ENCODE peak calls at places on chromosomes 4 and X, in six cellular contexts. One of them, this sample, is unnamed. For H3K27me3, the result is how much of the 10 kb centered on the place peaks cover.

GRCh38 chr4:138242076-138242829 is at the start of gene SLC7A11:
- DNase-seq in HepG2: peak
- DNase-seq in NT2/D1: peak
- DNase-seq in CD8-positive, alpha-beta memory T cell: peak
- DNase-seq in fibroblast of lung: peak
- DNase-seq in psoas muscle: no peak
- DNase-seq in this sample: peak

GRCh38 chrX:70481424-70481823 is 36.8 kb downstream of the DLG3 start:
- DNase-seq in HepG2: no peak
- DNase-seq in NT2/D1: no peak
- DNase-seq in CD8-positive, alpha-beta memory T cell: no peak
- DNase-seq in fibroblast of lung: no peak
- DNase-seq in psoas muscle: no peak
- DNase-seq in this sample: no peak

GRCh38 chrX:151754042-151754419 is 19.5 kb downstream of the CNGA2 start:
- DNase-seq in HepG2: no peak
- DNase-seq in NT2/D1: no peak
- DNase-seq in CD8-positive, alpha-beta memory T cell: no peak
- DNase-seq in fibroblast of lung: peak
- DNase-seq in psoas muscle: no peak
- DNase-seq in this sample: no peak

GRCh38 chr4:168264903-168265302 is 53.6 kb downstream of the DDX60 start:
- DNase-seq in HepG2: no peak
- DNase-seq in NT2/D1: no peak
- DNase-seq in CD8-positive, alpha-beta memory T cell: no peak
- DNase-seq in fibroblast of lung: peak
- DNase-seq in psoas muscle: no peak
- DNase-seq in this sample: no peak

GRCh38 chrX:119685225-119686066 is 7.5 kb downstream of the SEPTIN6 start:
- DNase-seq in HepG2: no peak
- DNase-seq in NT2/D1: no peak
- DNase-seq in CD8-positive, alpha-beta memory T cell: peak
- DNase-seq in fibroblast of lung: no peak
- DNase-seq in psoas muscle: no peak
- DNase-seq in this sample: peak

GRCh38 chr4:33746979-33747378 is 2497.3 kb downstream of the ARAP2 start:
- DNase-seq in HepG2: no peak
- DNase-seq in NT2/D1: no peak
- DNase-seq in CD8-positive, alpha-beta memory T cell: no peak
- DNase-seq in fibroblast of lung: peak
- DNase-seq in psoas muscle: no peak
- DNase-seq in this sample: no peak

GRCh38 chrX:81316163-81316562 is 114.3 kb downstream of the SH3BGRL start:
- DNase-seq in HepG2: no peak
- DNase-seq in NT2/D1: no peak
- DNase-seq in CD8-positive, alpha-beta memory T cell: no peak
- DNase-seq in fibroblast of lung: no peak
- DNase-seq in psoas muscle: no peak
- DNase-seq in this sample: no peak

GRCh38 chr4:167234388-167234881 is at the start of gene SPOCK3:
- DNase-seq in HepG2: no peak
- DNase-seq in NT2/D1: no peak
- DNase-seq in CD8-positive, alpha-beta memory T cell: no peak
- DNase-seq in fibroblast of lung: peak
- DNase-seq in psoas muscle: peak
- DNase-seq in this sample: no peak

GRCh38 chr4:183563874-183564273 is 59.0 kb downstream of the ING2 start:
- DNase-seq in HepG2: no peak
- DNase-seq in NT2/D1: no peak
- DNase-seq in CD8-positive, alpha-beta memory T cell: no peak
- DNase-seq in fibroblast of lung: peak
- DNase-seq in psoas muscle: no peak
- DNase-seq in this sample: no peak

GRCh38 chrX:149259241-149259640 is 245.9 kb downstream of the IDS start:
- DNase-seq in HepG2: no peak
- DNase-seq in NT2/D1: no peak
- DNase-seq in CD8-positive, alpha-beta memory T cell: no peak
- DNase-seq in fibroblast of lung: peak
- DNase-seq in psoas muscle: no peak
- DNase-seq in this sample: no peak

GRCh38 chr4:69858683-69859082 is 1.3 kb downstream of the SULT1E1 start:
- DNase-seq in HepG2: no peak
- DNase-seq in NT2/D1: no peak
- DNase-seq in CD8-positive, alpha-beta memory T cell: no peak
- DNase-seq in fibroblast of lung: peak
- DNase-seq in psoas muscle: no peak
- DNase-seq in this sample: no peak

GRCh38 chr4:112266823-112267222 is 18.9 kb downstream of the TIFA start:
- DNase-seq in HepG2: no peak
- DNase-seq in NT2/D1: no peak
- DNase-seq in CD8-positive, alpha-beta memory T cell: no peak
- DNase-seq in fibroblast of lung: peak
- DNase-seq in psoas muscle: no peak
- DNase-seq in this sample: no peak

GRCh38 chrX:80306007-80306406 is 114.2 kb upstream of the TENT5D start:
- DNase-seq in HepG2: no peak
- DNase-seq in NT2/D1: no peak
- DNase-seq in CD8-positive, alpha-beta memory T cell: no peak
- DNase-seq in fibroblast of lung: no peak
- DNase-seq in psoas muscle: no peak
- DNase-seq in this sample: no peak

GRCh38 chrX:124127496-124127895 is 166.0 kb downstream of the STAG2 start:
- DNase-seq in HepG2: no peak
- DNase-seq in NT2/D1: no peak
- DNase-seq in CD8-positive, alpha-beta memory T cell: no peak
- DNase-seq in fibroblast of lung: no peak
- DNase-seq in psoas muscle: no peak
- DNase-seq in this sample: no peak

GRCh38 chr4:13347517-13348125 is 136.5 kb downstream of the RAB28 start:
- DNase-seq in HepG2: no peak
- DNase-seq in NT2/D1: no peak
- DNase-seq in CD8-positive, alpha-beta memory T cell: no peak
- DNase-seq in fibroblast of lung: no peak
- DNase-seq in psoas muscle: no peak
- DNase-seq in this sample: no peak

GRCh38 chrX:87063622-87064021 is 454.0 kb upstream of the KLHL4 start:
- DNase-seq in HepG2: no peak
- DNase-seq in NT2/D1: no peak
- DNase-seq in CD8-positive, alpha-beta memory T cell: no peak
- DNase-seq in fibroblast of lung: peak
- DNase-seq in psoas muscle: no peak
- DNase-seq in this sample: no peak

GRCh38 chr4:8047837-8048678 is 108.4 kb upstream of the AFAP1 start:
- DNase-seq in HepG2: no peak
- DNase-seq in NT2/D1: no peak
- DNase-seq in CD8-positive, alpha-beta memory T cell: no peak
- DNase-seq in fibroblast of lung: no peak
- DNase-seq in psoas muscle: no peak
- DNase-seq in this sample: no peak

GRCh38 chrX:56802921-56803848 is 74.1 kb downstream of the NBDY start:
- DNase-seq in HepG2: peak
- DNase-seq in NT2/D1: peak
- DNase-seq in CD8-positive, alpha-beta memory T cell: peak
- DNase-seq in fibroblast of lung: peak
- DNase-seq in psoas muscle: peak
- DNase-seq in this sample: peak

GRCh38 chr4:121339307-121339706 is 41.5 kb downstream of the QRFPR start:
- DNase-seq in HepG2: no peak
- DNase-seq in NT2/D1: no peak
- DNase-seq in CD8-positive, alpha-beta memory T cell: no peak
- DNase-seq in fibroblast of lung: no peak
- DNase-seq in psoas muscle: no peak
- DNase-seq in this sample: no peak

GRCh38 chr4:190018201-190018920 is 8.7 kb downstream of the FRG2 start:
- DNase-seq in HepG2: no peak
- DNase-seq in NT2/D1: no peak
- DNase-seq in CD8-positive, alpha-beta memory T cell: no peak
- DNase-seq in fibroblast of lung: no peak
- DNase-seq in psoas muscle: no peak
- DNase-seq in this sample: no peak
- H3K27me3 ChIP-seq in HepG2: under half
- H3K27me3 ChIP-seq in NT2/D1: half or more
- H3K27me3 ChIP-seq in CD8-positive, alpha-beta memory T cell: under half
- H3K27me3 ChIP-seq in fibroblast of lung: under half
- H3K27me3 ChIP-seq in psoas muscle: under half
- H3K27me3 ChIP-seq in this sample: under half

GRCh38 chr4:122898370-122899150 is 23.8 kb downstream of the NUDT6 start:
- DNase-seq in HepG2: no peak
- DNase-seq in NT2/D1: no peak
- DNase-seq in CD8-positive, alpha-beta memory T cell: no peak
- DNase-seq in fibroblast of lung: peak
- DNase-seq in psoas muscle: no peak
- DNase-seq in this sample: peak
- H3K4me3 ChIP-seq in HepG2: no peak
- H3K4me3 ChIP-seq in NT2/D1: no peak
- H3K4me3 ChIP-seq in CD8-positive, alpha-beta memory T cell: no peak
- H3K4me3 ChIP-seq in fibroblast of lung: no peak
- H3K4me3 ChIP-seq in psoas muscle: no peak
- H3K4me3 ChIP-seq in this sample: no peak

DNA sequence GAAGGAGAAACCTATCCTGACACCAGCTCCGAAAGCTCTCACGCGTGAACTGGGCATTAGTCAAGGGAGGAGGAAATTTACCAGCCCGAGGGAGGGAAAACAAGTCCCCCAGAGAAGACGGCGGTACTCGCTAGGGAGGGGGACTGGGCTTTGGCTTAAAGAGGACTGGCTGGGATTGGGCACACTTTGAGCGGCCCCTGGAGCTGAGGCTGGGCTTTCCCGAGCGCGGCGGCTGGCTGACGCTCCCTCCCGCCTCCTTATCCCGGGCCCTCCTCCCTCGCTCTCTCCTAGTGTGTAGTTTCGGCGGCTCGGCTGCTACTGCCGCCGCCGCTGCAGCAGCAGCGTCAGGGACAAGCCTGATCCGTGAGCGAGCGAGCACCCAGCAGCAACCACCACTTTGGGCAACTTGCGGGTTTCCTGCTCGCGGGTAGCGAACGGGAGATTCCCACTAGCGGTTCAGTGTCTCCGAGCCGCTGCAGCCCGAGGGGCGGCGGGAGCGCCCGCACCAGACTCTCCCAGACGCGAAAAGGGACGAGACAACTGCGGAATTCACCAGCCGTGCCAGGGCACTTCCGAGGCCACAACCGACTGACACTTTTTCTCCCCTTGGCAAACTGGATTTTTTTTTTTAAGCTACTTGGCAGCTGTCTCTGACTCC is 677 bp upstream of the PCDH7 start:
- DNase-seq in HepG2: no peak
- DNase-seq in NT2/D1: peak
- DNase-seq in CD8-positive, alpha-beta memory T cell: no peak
- DNase-seq in fibroblast of lung: peak
- DNase-seq in psoas muscle: peak
- DNase-seq in this sample: no peak
- H3K27me3 ChIP-seq in HepG2: under half
- H3K27me3 ChIP-seq in NT2/D1: under half
- H3K27me3 ChIP-seq in CD8-positive, alpha-beta memory T cell: under half
- H3K27me3 ChIP-seq in fibroblast of lung: under half
- H3K27me3 ChIP-seq in psoas muscle: under half
- H3K27me3 ChIP-seq in this sample: half or more

DNA sequence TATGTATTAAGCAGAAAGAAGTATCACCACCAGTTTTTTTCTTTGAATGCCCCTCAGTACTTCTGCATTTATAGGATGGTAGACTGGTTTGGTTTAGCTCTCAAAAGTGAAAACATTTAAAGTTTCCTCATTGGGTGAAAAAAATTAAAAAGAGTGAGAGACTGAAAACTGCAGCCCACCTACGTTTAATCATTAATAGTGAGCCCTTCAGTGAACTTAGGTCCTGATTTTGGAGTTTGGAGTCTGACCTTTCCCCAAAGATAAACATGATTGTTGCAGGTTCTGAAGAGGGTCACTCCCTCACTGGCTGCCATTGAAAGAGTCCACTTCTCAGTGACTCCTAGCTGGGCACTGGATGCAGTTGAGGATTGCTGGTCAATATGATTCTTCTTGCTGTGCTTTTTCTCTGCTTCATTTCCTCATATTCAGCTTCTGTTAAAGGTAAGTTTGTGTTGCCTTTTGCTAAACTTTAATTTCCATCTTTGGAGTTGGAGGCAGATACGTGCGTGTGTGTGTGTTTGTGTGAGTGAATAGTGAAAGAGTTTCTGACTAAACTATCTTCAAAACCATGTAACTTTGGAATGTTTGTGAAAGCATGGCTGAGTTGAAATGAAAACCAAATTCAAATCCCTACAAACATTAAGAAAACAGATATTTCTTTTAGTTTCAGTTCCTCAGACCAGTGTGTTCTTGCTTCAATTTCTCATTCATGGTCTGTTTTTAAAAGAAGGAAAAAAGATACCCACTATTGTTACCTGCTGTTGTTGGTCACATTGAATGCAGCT is at the start of gene MTTP:
- DNase-seq in HepG2: peak
- DNase-seq in NT2/D1: no peak
- DNase-seq in CD8-positive, alpha-beta memory T cell: no peak
- DNase-seq in fibroblast of lung: no peak
- DNase-seq in psoas muscle: no peak
- DNase-seq in this sample: no peak
- H3K4me3 ChIP-seq in HepG2: peak
- H3K4me3 ChIP-seq in NT2/D1: no peak
- H3K4me3 ChIP-seq in CD8-positive, alpha-beta memory T cell: no peak
- H3K4me3 ChIP-seq in fibroblast of lung: no peak
- H3K4me3 ChIP-seq in psoas muscle: peak
- H3K4me3 ChIP-seq in this sample: no peak

GRCh38 chr4:188780686-188781085 is 641.4 kb downstream of the TRIML1 start:
- DNase-seq in HepG2: no peak
- DNase-seq in NT2/D1: no peak
- DNase-seq in CD8-positive, alpha-beta memory T cell: no peak
- DNase-seq in fibroblast of lung: no peak
- DNase-seq in psoas muscle: no peak
- DNase-seq in this sample: no peak
- H3K27me3 ChIP-seq in HepG2: under half
- H3K27me3 ChIP-seq in NT2/D1: under half
- H3K27me3 ChIP-seq in CD8-positive, alpha-beta memory T cell: under half
- H3K27me3 ChIP-seq in fibroblast of lung: under half
- H3K27me3 ChIP-seq in psoas muscle: under half
- H3K27me3 ChIP-seq in this sample: under half

GRCh38 chr4:25489221-25489797 is 112.2 kb downstream of the ANAPC4 start:
- DNase-seq in HepG2: no peak
- DNase-seq in NT2/D1: no peak
- DNase-seq in CD8-positive, alpha-beta memory T cell: no peak
- DNase-seq in fibroblast of lung: no peak
- DNase-seq in psoas muscle: no peak
- DNase-seq in this sample: no peak
- H3K4me3 ChIP-seq in HepG2: no peak
- H3K4me3 ChIP-seq in NT2/D1: no peak
- H3K4me3 ChIP-seq in CD8-positive, alpha-beta memory T cell: no peak
- H3K4me3 ChIP-seq in fibroblast of lung: no peak
- H3K4me3 ChIP-seq in psoas muscle: no peak
- H3K4me3 ChIP-seq in this sample: no peak

DNA sequence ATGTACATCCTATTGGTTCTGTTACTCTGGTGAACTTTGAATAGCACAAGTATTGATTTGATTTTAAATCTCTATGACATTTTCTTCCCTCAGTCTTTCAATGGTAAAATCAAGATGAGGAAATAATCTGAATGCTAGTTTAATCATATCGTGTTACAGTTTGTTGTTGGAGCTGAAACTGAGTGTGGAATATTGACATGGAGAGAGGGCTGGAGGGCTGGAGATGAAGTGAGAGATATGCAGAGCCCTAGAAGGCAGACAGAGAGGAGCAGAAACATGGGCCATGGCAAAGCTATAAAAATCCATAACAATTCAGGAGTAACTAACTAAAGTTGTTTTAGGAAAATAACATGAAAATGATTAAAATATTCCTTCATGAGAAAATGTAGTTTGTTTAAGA is 141.1 kb downstream of the BANK1 start:
- DNase-seq in HepG2: no peak
- DNase-seq in NT2/D1: no peak
- DNase-seq in CD8-positive, alpha-beta memory T cell: no peak
- DNase-seq in fibroblast of lung: no peak
- DNase-seq in psoas muscle: no peak
- DNase-seq in this sample: no peak
- H3K27me3 ChIP-seq in HepG2: under half
- H3K27me3 ChIP-seq in NT2/D1: under half
- H3K27me3 ChIP-seq in CD8-positive, alpha-beta memory T cell: under half
- H3K27me3 ChIP-seq in fibroblast of lung: under half
- H3K27me3 ChIP-seq in psoas muscle: under half
- H3K27me3 ChIP-seq in this sample: under half